ENCODE peak calls at places on chromosomes 13 and 19, in four cellular contexts. One of them, this sample, is unnamed.

GRCh38 chr19:6056801-6057650 is 53.3 kb downstream of the RFX2 start:
- DNase-seq in PC-9: peak
- DNase-seq in PC-3: peak
- DNase-seq in stomach: peak
- DNase-seq in this sample: no peak

GRCh38 chr13:23610187-23610576 is 40.0 kb downstream of the TNFRSF19 start:
- DNase-seq in PC-9: no peak
- DNase-seq in PC-3: peak
- DNase-seq in stomach: no peak
- DNase-seq in this sample: no peak

GRCh38 chr13:73146705-73147104 is 87.9 kb downstream of the KLF5 start:
- DNase-seq in PC-9: no peak
- DNase-seq in PC-3: no peak
- DNase-seq in stomach: no peak
- DNase-seq in this sample: no peak

GRCh38 chr19:3670258-3670795 is 29.9 kb downstream of the PIP5K1C start:
- DNase-seq in PC-9: no peak
- DNase-seq in PC-3: no peak
- DNase-seq in stomach: peak
- DNase-seq in this sample: no peak

GRCh38 chr13:64758520-64758919 is 2471.6 kb downstream of the PCDH9 start:
- DNase-seq in PC-9: no peak
- DNase-seq in PC-3: no peak
- DNase-seq in stomach: no peak
- DNase-seq in this sample: no peak

GRCh38 chr13:46572758-46573384 is 19.9 kb downstream of the LRCH1 start:
- DNase-seq in PC-9: no peak
- DNase-seq in PC-3: no peak
- DNase-seq in stomach: no peak
- DNase-seq in this sample: no peak

GRCh38 chr19:1407662-1408299 is 395 bp downstream of the DAZAP1 start:
- DNase-seq in PC-9: peak
- DNase-seq in PC-3: no peak
- DNase-seq in stomach: no peak
- DNase-seq in this sample: no peak

GRCh38 chr13:79481685-79482052 is 714 bp downstream of the NDFIP2 start:
- DNase-seq in PC-9: peak
- DNase-seq in PC-3: peak
- DNase-seq in stomach: peak
- DNase-seq in this sample: no peak

GRCh38 chr19:12623361-12624031 is 12.8 kb downstream of the ZNF791 start:
- DNase-seq in PC-9: no peak
- DNase-seq in PC-3: peak
- DNase-seq in stomach: no peak
- DNase-seq in this sample: no peak

GRCh38 chr19:45975296-45975695 is 1.6 kb upstream of the NOVA2 start:
- DNase-seq in PC-9: no peak
- DNase-seq in PC-3: no peak
- DNase-seq in stomach: no peak
- DNase-seq in this sample: no peak

GRCh38 chr19:3955688-3956087 is 15.2 kb downstream of the DAPK3 start:
- DNase-seq in PC-9: no peak
- DNase-seq in PC-3: no peak
- DNase-seq in stomach: no peak
- DNase-seq in this sample: peak

GRCh38 chr13:61414686-61415664 is 674 bp downstream of the PCDH20 start:
- DNase-seq in PC-9: peak
- DNase-seq in PC-3: peak
- DNase-seq in stomach: peak
- DNase-seq in this sample: peak

GRCh38 chr13:34913040-34913439 is 29.0 kb upstream of the NBEA start:
- DNase-seq in PC-9: no peak
- DNase-seq in PC-3: peak
- DNase-seq in stomach: no peak
- DNase-seq in this sample: no peak

GRCh38 chr19:6677924-6678689 is 8.1 kb upstream of the TNFSF14 start:
- DNase-seq in PC-9: no peak
- DNase-seq in PC-3: no peak
- DNase-seq in stomach: no peak
- DNase-seq in this sample: no peak

GRCh38 chr13:99648905-99649304 is 147.6 kb downstream of the TM9SF2 start:
- DNase-seq in PC-9: no peak
- DNase-seq in PC-3: no peak
- DNase-seq in stomach: no peak
- DNase-seq in this sample: no peak

GRCh38 chr13:80690208-80690607 is 349.3 kb upstream of the SPRY2 start:
- DNase-seq in PC-9: no peak
- DNase-seq in PC-3: no peak
- DNase-seq in stomach: no peak
- DNase-seq in this sample: no peak

GRCh38 chr19:46979103-46979769 is 40.4 kb upstream of the NPAS1 start:
- DNase-seq in PC-9: no peak
- DNase-seq in PC-3: no peak
- DNase-seq in stomach: no peak
- DNase-seq in this sample: no peak

GRCh38 chr19:4768934-4769777 is 22.4 kb upstream of the FEM1A start:
- DNase-seq in PC-9: peak
- DNase-seq in PC-3: peak
- DNase-seq in stomach: peak
- DNase-seq in this sample: peak

GRCh38 chr13:97108535-97108910 is 113.6 kb upstream of the MBNL2 start:
- DNase-seq in PC-9: no peak
- DNase-seq in PC-3: peak
- DNase-seq in stomach: no peak
- DNase-seq in this sample: no peak

GRCh38 chr19:2330632-2331284 is 2.3 kb downstream of the SPPL2B start:
- DNase-seq in PC-9: no peak
- DNase-seq in PC-3: no peak
- DNase-seq in stomach: peak
- DNase-seq in this sample: peak

GRCh38 chr13:46062190-46062589 is 9.6 kb upstream of the ZC3H13 start:
- DNase-seq in PC-9: no peak
- DNase-seq in PC-3: peak
- DNase-seq in stomach: no peak
- DNase-seq in this sample: no peak

GRCh38 chr19:55197531-55197930 is 11.8 kb downstream of the PTPRH start:
- DNase-seq in PC-9: no peak
- DNase-seq in PC-3: peak
- DNase-seq in stomach: no peak
- DNase-seq in this sample: no peak

GRCh38 chr13:101660711-101661110 is 208.2 kb downstream of the ITGBL1 start:
- DNase-seq in PC-9: no peak
- DNase-seq in PC-3: no peak
- DNase-seq in stomach: no peak
- DNase-seq in this sample: no peak

GRCh38 chr13:112885782-112886268 is 83.2 kb upstream of the MCF2L start:
- DNase-seq in PC-9: no peak
- DNase-seq in PC-3: peak
- DNase-seq in stomach: peak
- DNase-seq in this sample: peak

GRCh38 chr19:11382898-11383705 is 1.0 kb downstream of the EPOR start:
- DNase-seq in PC-9: peak
- DNase-seq in PC-3: peak
- DNase-seq in stomach: peak
- DNase-seq in this sample: peak

GRCh38 chr19:28051047-28051446 is 1161.9 kb downstream of the UQCRFS1 start:
- DNase-seq in PC-9: no peak
- DNase-seq in PC-3: no peak
- DNase-seq in stomach: no peak
- DNase-seq in this sample: no peak

GRCh38 chr13:30830638-30830965 is 75.5 kb upstream of the MEDAG start:
- DNase-seq in PC-9: peak
- DNase-seq in PC-3: peak
- DNase-seq in stomach: no peak
- DNase-seq in this sample: no peak

GRCh38 chr13:25727250-25727649 is 324.6 kb downstream of the SHISA2 start:
- DNase-seq in PC-9: no peak
- DNase-seq in PC-3: peak
- DNase-seq in stomach: peak
- DNase-seq in this sample: peak

GRCh38 chr13:105956891-105957290 is 578.6 kb downstream of the EFNB2 start:
- DNase-seq in PC-9: no peak
- DNase-seq in PC-3: no peak
- DNase-seq in stomach: no peak
- DNase-seq in this sample: no peak

GRCh38 chr19:4571305-4571917 is 11.9 kb upstream of the SEMA6B start:
- DNase-seq in PC-9: no peak
- DNase-seq in PC-3: no peak
- DNase-seq in stomach: no peak
- DNase-seq in this sample: no peak

GRCh38 chr19:48802623-48803022 is 8.2 kb downstream of the BCAT2 start:
- DNase-seq in PC-9: no peak
- DNase-seq in PC-3: no peak
- DNase-seq in stomach: no peak
- DNase-seq in this sample: no peak

GRCh38 chr13:28485551-28485950 is 9.4 kb downstream of the FLT1 start:
- DNase-seq in PC-9: no peak
- DNase-seq in PC-3: no peak
- DNase-seq in stomach: no peak
- DNase-seq in this sample: no peak

GRCh38 chr13:98409281-98409680 is 167.6 kb downstream of the STK24 start:
- DNase-seq in PC-9: no peak
- DNase-seq in PC-3: no peak
- DNase-seq in stomach: no peak
- DNase-seq in this sample: no peak

GRCh38 chr19:35459414-35460082 is 11.5 kb downstream of the FFAR2 start:
- DNase-seq in PC-9: no peak
- DNase-seq in PC-3: no peak
- DNase-seq in stomach: peak
- DNase-seq in this sample: peak

GRCh38 chr19:11375143-11375948 is 880 bp downstream of the SWSAP1 start:
- DNase-seq in PC-9: peak
- DNase-seq in PC-3: peak
- DNase-seq in stomach: peak
- DNase-seq in this sample: peak

GRCh38 chr13:78194904-78195639 is 276.4 kb upstream of the EDNRB start:
- DNase-seq in PC-9: no peak
- DNase-seq in PC-3: peak
- DNase-seq in stomach: no peak
- DNase-seq in this sample: no peak

GRCh38 chr19:39181500-39182173 is 15.1 kb upstream of the NCCRP1 start:
- DNase-seq in PC-9: no peak
- DNase-seq in PC-3: no peak
- DNase-seq in stomach: no peak
- DNase-seq in this sample: no peak

GRCh38 chr13:44373601-44374347 is at the start of gene SERP2:
- DNase-seq in PC-9: no peak
- DNase-seq in PC-3: no peak
- DNase-seq in stomach: no peak
- DNase-seq in this sample: peak

GRCh38 chr13:29918845-29919244 is 68.4 kb upstream of the UBL3 start:
- DNase-seq in PC-9: peak
- DNase-seq in PC-3: peak
- DNase-seq in stomach: peak
- DNase-seq in this sample: peak

GRCh38 chr13:39401091-39401647 is 201.8 kb downstream of the LHFPL6 start:
- DNase-seq in PC-9: no peak
- DNase-seq in PC-3: no peak
- DNase-seq in stomach: no peak
- DNase-seq in this sample: no peak

GRCh38 chr13:108855737-108856387 is 226.5 kb downstream of the MYO16 start:
- DNase-seq in PC-9: no peak
- DNase-seq in PC-3: no peak
- DNase-seq in stomach: no peak
- DNase-seq in this sample: no peak

GRCh38 chr13:108858676-108859075 is 229.3 kb downstream of the MYO16 start:
- DNase-seq in PC-9: no peak
- DNase-seq in PC-3: no peak
- DNase-seq in stomach: no peak
- DNase-seq in this sample: no peak

GRCh38 chr13:108860418-108860817 is 231.0 kb downstream of the MYO16 start:
- DNase-seq in PC-9: no peak
- DNase-seq in PC-3: no peak
- DNase-seq in stomach: no peak
- DNase-seq in this sample: no peak

GRCh38 chr13:108859202-108860012 is 230.0 kb downstream of the MYO16 start:
- DNase-seq in PC-9: no peak
- DNase-seq in PC-3: peak
- DNase-seq in stomach: no peak
- DNase-seq in this sample: no peak
- H3K4me3 ChIP-seq in PC-9: no peak
- H3K4me3 ChIP-seq in PC-3: no peak
- H3K4me3 ChIP-seq in stomach: no peak
- H3K4me3 ChIP-seq in this sample: no peak

GRCh38 chr19:53962887-53963435 is at the start of gene CACNG8:
- DNase-seq in PC-9: no peak
- DNase-seq in PC-3: no peak
- DNase-seq in stomach: no peak
- DNase-seq in this sample: no peak
- H3K4me3 ChIP-seq in PC-9: peak
- H3K4me3 ChIP-seq in PC-3: no peak
- H3K4me3 ChIP-seq in stomach: no peak
- H3K4me3 ChIP-seq in this sample: no peak

GRCh38 chr19:16087940-16088339 is 11.6 kb downstream of the TPM4 start:
- DNase-seq in PC-9: no peak
- DNase-seq in PC-3: no peak
- DNase-seq in stomach: no peak
- DNase-seq in this sample: no peak
- H3K4me3 ChIP-seq in PC-9: no peak
- H3K4me3 ChIP-seq in PC-3: no peak
- H3K4me3 ChIP-seq in stomach: no peak
- H3K4me3 ChIP-seq in this sample: no peak

DNA sequence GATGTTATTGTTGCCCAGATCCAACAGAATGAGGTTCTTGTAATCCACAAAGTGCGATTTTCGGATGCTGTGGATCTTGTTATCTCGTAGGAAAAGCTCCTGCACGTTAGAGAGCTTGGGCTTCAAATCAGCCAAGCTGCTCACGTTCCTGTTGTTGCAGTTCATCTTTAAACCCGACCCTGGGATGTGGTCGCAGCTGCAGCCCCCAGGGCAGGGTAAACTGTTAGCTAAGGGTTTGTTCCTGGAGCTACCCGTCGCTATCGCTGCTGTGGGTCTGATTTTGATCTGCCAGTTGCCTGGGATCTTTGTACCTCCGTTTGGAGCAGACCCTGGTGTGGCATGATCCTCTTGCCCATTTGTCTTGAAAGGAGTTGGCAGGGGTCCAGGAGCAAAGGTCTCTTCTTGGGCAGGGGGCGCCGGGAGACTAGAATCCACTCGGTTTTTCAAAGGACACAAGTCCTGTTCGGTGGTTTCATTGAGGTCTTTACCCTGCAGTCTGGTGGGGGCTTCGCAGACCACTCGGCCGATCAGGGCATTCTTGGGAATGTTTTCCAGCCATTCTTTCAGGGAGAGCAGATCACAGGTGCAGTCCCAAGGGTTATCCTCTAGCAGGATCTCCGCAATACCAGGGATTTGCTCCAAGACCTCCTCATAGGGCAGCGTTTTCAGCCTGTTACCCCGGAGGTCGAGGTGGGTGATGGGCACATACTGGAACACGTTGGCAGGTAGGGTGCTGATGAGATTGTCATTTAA is 1.8 kb downstream of the SLITRK1 start:
- DNase-seq in PC-9: no peak
- DNase-seq in PC-3: no peak
- DNase-seq in stomach: no peak
- DNase-seq in this sample: no peak
- H3K4me3 ChIP-seq in PC-9: no peak
- H3K4me3 ChIP-seq in PC-3: no peak
- H3K4me3 ChIP-seq in stomach: no peak
- H3K4me3 ChIP-seq in this sample: peak

GRCh38 chr19:18814063-18814462 is 17.7 kb upstream of the UPF1 start:
- DNase-seq in PC-9: no peak
- DNase-seq in PC-3: no peak
- DNase-seq in stomach: no peak
- DNase-seq in this sample: no peak
- H3K4me3 ChIP-seq in PC-9: no peak
- H3K4me3 ChIP-seq in PC-3: no peak
- H3K4me3 ChIP-seq in stomach: no peak
- H3K4me3 ChIP-seq in this sample: no peak